ENCODE peak calls at places on chromosomes 3 and 15, in four cellular contexts. G, T, K and Q are unnamed samples.
A peak's percentile ranks its signal among the peaks of the same experiment; 100 is the strongest.

GRCh38 chr3:165800970-165801369 is 36.3 kb downstream of the BCHE start:
- DNase-seq in G (no peak), T (no peak), K (no peak), Q (no peak)

GRCh38 chr15:73935547-73935946 is 9.3 kb downstream of the LOXL1 start:
- DNase-seq in G (no peak), T (no peak), K (no peak), Q (no peak)

GRCh38 chr15:78810377-78811123 is 714 bp downstream of the ADAMTS7 start:
- DNase-seq in G (no peak), T (peak; percentile 77), K (no peak), Q (no peak)

GRCh38 chr3:163490119-163490518 is 1588.2 kb downstream of the SI start:
- DNase-seq in G (peak; percentile 57), T (peak; percentile 72), K (no peak), Q (peak; percentile 40)

GRCh38 chr15:35181538-35181937 is 96.4 kb upstream of the NANOGP8 start:
- DNase-seq in G (no peak), T (no peak), K (peak; percentile 21), Q (no peak)

GRCh38 chr3:99330924-99331532 is 307.4 kb upstream of the COL8A1 start:
- DNase-seq in G (no peak), T (no peak), K (no peak), Q (no peak)

GRCh38 chr3:127768346-127769008 is 53.8 kb downstream of the MGLL start:
- DNase-seq in G (no peak), T (no peak), K (no peak), Q (no peak)

GRCh38 chr3:10344147-10344943 is 23.4 kb upstream of the SEC13 start:
- DNase-seq in G (no peak), T (peak; percentile 85), K (no peak), Q (peak; percentile 42)

GRCh38 chr3:41508063-41508696 is 308.9 kb downstream of the CTNNB1 start:
- DNase-seq in G (no peak), T (peak; percentile 56), K (no peak), Q (no peak)

GRCh38 chr3:45892161-45892560 is 5.8 kb downstream of the CCR9 start:
- DNase-seq in G (no peak), T (no peak), K (no peak), Q (no peak)

GRCh38 chr15:68576253-68577236 is 2.2 kb upstream of the CORO2B start:
- DNase-seq in G (no peak), T (no peak), K (no peak), Q (no peak)

GRCh38 chr3:135582800-135583199 is 382.7 kb upstream of the PPP2R3A start:
- DNase-seq in G (no peak), T (no peak), K (no peak), Q (no peak)

GRCh38 chr15:97026781-97027180 is 696.3 kb downstream of the NR2F2 start:
- DNase-seq in G (no peak), T (no peak), K (no peak), Q (no peak)

GRCh38 chr3:162166543-162166942 is 669.9 kb downstream of the OTOL1 start:
- DNase-seq in G (no peak), T (no peak), K (no peak), Q (no peak)

GRCh38 chr3:159170436-159171003 is 368.7 kb downstream of the MFSD1 start:
- DNase-seq in G (no peak), T (no peak), K (no peak), Q (no peak)

GRCh38 chr15:80841537-80841936 is 62.4 kb downstream of the CEMIP start:
- DNase-seq in G (peak; percentile 27), T (no peak), K (no peak), Q (no peak)

GRCh38 chr3:71185733-71186455 is 397.6 kb downstream of the FOXP1 start:
- DNase-seq in G (no peak), T (no peak), K (no peak), Q (no peak)

GRCh38 chr3:173556546-173556945 is 159.0 kb downstream of the NLGN1 start:
- DNase-seq in G (no peak), T (no peak), K (no peak), Q (no peak)

GRCh38 chr15:96344706-96345559 is 14.4 kb downstream of the NR2F2 start:
- DNase-seq in G (no peak), T (peak; percentile 62), K (no peak), Q (no peak)

GRCh38 chr15:39127925-39128617 is 452.8 kb upstream of the THBS1 start:
- DNase-seq in G (peak; percentile 98), T (no peak), K (no peak), Q (peak; percentile 42)

GRCh38 chr3:142445816-142446254 is 2.0 kb downstream of the XRN1 start:
- DNase-seq in G (peak; percentile 12), T (no peak), K (peak; percentile 44), Q (no peak)
- H3K4me3 ChIP-seq in G (peak overlapping the region; percentile 100), T (no peak overlapping the region), K (peak overlapping the region; percentile 87), Q (no peak overlapping the region)

GRCh38 chr15:99264125-99264524 is 12.8 kb downstream of the LRRC28 start:
- DNase-seq in G (no peak), T (no peak), K (no peak), Q (no peak)
- TF ChIP-seq SUZ12 in G (no peak), T (no peak), K (no peak), Q (no peak)

GRCh38 chr15:41511331-41512077 is 2.1 kb downstream of the LTK start:
- DNase-seq in G (no peak), T (peak; percentile 75), K (no peak), Q (no peak)
- H3K4me3 ChIP-seq in G (no peak overlapping the region), T (no peak overlapping the region), K (no peak overlapping the region), Q (no peak overlapping the region)

GRCh38 chr3:31469385-31469784 is 63.3 kb upstream of the STT3B start:
- DNase-seq in G (no peak), T (no peak), K (no peak), Q (no peak)
- TF ChIP-seq SUZ12 in G (no peak), T (no peak), K (no peak), Q (no peak)

DNA sequence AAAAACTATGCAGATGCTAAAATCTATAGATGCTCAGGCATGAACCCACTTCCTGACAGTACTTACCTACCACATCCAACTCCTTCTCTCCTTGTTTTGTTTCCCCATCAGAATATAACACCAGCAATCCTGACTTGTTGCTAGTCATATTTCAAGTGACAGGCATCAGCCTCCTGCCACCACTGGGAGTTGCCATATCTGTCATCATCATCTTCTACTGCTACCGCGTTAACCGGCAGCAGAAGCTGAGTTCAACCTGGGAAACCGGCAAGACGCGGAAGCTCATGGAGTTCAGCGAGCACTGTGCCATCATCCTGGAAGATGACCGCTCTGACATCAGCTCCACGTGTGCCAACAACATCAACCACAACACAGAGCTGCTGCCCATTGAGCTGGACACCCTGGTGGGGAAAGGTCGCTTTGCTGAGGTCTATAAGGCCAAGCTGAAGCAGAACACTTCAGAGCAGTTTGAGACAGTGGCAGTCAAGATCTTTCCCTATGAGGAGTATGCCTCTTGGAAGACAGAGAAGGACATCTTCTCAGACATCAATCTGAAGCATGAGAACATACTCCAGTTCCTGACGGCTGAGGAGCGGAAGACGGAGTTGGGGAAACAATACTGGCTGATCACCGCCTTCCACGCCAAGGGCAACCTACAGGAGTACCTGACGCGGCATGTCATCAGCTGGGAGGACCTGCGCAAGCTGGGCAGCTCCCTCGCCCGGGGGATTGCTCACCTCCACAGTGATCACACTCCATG is 65.3 kb downstream of the TGFBR2 start:
- DNase-seq in G (no peak), T (no peak), K (no peak), Q (no peak)
- H3K4me3 ChIP-seq in G (no peak overlapping the region), T (no peak overlapping the region), K (no peak overlapping the region), Q (no peak overlapping the region)